ENCODE peak calls at places on chromosomes 13 and 19, in seven cellular contexts. R is spleen; P is cardiac fibroblast; J is CD8-positive, alpha-beta T cell; M is heart right ventricle; K is ovary; U is breast epithelium. G is an unnamed sample.
A peak's percentile ranks its signal among the peaks of the same experiment; 100 is the strongest.

GRCh38 chr13:49679244-49679643 is 12.0 kb downstream of the EBPL start:
- DNase-seq in R (no peak), P (peak; percentile 44), J (no peak), M (no peak), K (no peak), U (no peak), G (peak; percentile 31)

GRCh38 chr19:39671739-39672363 is 16.1 kb downstream of the LGALS16 start:
- DNase-seq in R (no peak), P (peak; percentile 57), J (peak; percentile 46), M (peak; percentile 26), K (no peak), U (no peak), G (peak; percentile 66)

GRCh38 chr19:38229585-38230073 is 5.6 kb upstream of the DPF1 start:
- DNase-seq in R (peak; percentile 81), P (peak; percentile 90), J (peak; percentile 60), M (peak; percentile 52), K (no peak), U (no peak), G (peak; percentile 79)

GRCh38 chr19:57465680-57466381 is 8.9 kb upstream of the VN1R1 start:
- DNase-seq in R (no peak), P (peak; percentile 36), J (no peak), M (no peak), K (no peak), U (no peak), G (peak; percentile 30)

GRCh38 chr19:29658221-29658991 is 6.9 kb upstream of the PLEKHF1 start:
- DNase-seq in R (no peak), P (no peak), J (no peak), M (no peak), K (no peak), U (no peak), G (peak; percentile 82)

GRCh38 chr13:109795021-109795420 is 8.6 kb upstream of the IRS2 start:
- DNase-seq in R (no peak), P (no peak), J (no peak), M (no peak), K (no peak), U (no peak), G (peak; percentile 35)

GRCh38 chr19:23382955-23383354 is 12.3 kb downstream of the ZNF91 start:
- DNase-seq in R (no peak), P (no peak), J (no peak), M (no peak), K (no peak), U (no peak), G (no peak)

GRCh38 chr13:43273362-43273761 is 250.0 kb downstream of the DNAJC15 start:
- DNase-seq in R (no peak), P (no peak), J (no peak), M (no peak), K (no peak), U (no peak), G (peak; percentile 33)

GRCh38 chr19:14333101-14333871 is 48.0 kb upstream of the ADGRE5 start:
- DNase-seq in R (no peak), P (peak; percentile 62), J (no peak), M (peak; percentile 16), K (no peak), U (no peak), G (peak; percentile 18)

GRCh38 chr19:13150187-13150918 is at the start of the genes IER2 and STX10:
- DNase-seq in R (peak; percentile 99), P (peak; percentile 97), J (peak; percentile 92), M (peak; percentile 98), K (peak; percentile 96), U (peak; percentile 97), G (peak; percentile 94)

GRCh38 chr19:18648971-18649310 is 12.1 kb downstream of the KLHL26 start:
- DNase-seq in R (no peak), P (peak; percentile 22), J (no peak), M (no peak), K (peak; percentile 45), U (no peak), G (no peak)

GRCh38 chr13:114078501-114079451 is 53.6 kb downstream of the RASA3 start:
- DNase-seq in R (peak; percentile 75), P (peak; percentile 80), J (peak; percentile 42), M (no peak), K (peak; percentile 30), U (peak; percentile 49), G (peak; percentile 89)

DNA sequence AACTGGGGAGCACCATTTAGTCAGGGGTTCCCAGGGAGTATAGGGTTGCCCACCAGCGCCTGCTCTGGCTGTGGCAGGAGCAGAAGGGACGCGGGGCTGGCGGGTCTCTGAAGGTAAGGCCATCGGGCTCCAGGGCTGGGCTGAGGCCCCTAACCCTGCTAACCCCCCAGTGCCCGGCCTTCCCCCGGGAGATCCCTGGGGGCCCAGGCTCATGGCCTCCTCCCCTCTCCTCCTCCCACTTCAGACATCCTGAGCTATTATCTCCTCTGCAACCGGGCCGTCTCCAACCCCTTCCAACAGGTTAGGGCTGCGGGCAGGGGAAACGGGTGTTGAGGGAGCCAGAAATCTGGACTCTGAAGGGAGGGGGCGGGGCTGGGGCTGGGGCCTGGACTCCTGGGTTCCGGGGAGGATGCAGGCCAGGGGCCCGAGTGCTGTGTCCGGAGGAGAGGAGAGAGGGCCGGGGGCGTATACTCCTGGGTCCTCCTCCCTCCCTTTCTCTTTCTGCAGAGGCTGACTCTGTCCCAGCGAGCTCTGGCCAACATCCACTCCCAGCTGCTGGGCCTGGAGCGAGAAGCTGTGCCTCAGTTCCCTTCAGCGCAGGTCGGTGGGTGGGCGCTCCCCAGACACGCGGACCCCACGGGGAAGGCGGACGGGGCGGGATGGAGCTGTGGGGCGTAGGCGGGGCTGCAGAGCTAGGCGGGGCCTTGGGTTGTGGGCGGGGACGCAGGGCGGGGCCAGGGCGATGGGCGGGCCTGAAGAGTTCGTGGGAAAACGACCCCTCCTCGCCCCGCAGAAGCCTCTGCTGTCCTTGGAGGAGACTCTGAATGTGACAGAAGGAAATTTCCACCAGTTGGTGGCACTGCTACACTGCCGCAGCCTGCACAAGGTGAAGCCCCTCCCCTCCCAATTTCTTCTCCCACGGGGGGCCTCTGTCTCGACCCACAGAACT is 15.3 kb downstream of the TTYH1 start:
- DNase-seq in R (peak; percentile 86), P (peak; percentile 46), J (peak; percentile 52), M (peak; percentile 51), K (peak; percentile 64), U (no peak), G (no peak)
- TF ChIP-seq CTCF in R (peak; percentile 21), P (no peak), J (peak; percentile 13), M (peak; percentile 58), K (no peak), U (no peak), G (no peak)

DNA sequence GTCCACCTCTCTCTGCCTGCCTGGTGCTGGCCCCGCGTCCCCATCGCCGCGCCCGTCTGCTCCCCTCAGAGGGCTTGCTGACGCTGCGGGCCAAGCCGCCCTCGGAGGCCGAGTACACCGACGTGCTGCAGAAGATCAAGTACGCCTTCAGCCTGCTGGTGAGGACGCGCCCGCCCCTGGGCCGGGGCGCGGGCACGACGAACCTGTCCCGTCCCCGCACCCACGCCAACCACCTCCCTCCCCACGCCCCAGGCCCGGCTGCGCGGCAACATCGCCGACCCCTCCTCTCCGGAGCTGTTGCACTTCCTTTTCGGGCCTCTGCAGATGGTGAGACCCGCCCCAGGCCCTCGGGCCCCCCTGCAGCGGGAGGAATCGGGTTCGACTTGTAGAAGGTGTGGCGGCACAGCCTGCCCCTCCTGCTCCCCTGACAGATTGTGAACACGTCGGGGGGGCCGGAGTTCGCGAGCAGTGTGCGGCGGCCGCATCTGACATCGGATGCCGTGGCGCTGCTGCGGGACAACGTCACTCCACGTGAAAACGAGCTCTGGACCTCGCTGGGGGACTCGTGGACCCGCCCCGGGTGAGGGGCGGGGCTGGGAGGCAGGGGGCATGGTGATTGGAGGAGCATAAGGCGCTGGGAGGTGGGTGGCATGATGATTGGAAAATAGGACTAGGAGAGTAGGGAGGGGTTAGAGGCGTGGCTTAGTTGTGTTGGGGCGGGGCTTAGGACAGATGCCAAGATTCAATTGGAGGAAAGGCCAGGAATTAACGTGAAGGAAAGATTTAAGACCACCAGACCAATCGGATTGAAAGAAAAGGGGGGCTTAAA is 6.6 kb downstream of the EPS8L1 start:
- DNase-seq in R (no peak), P (peak; percentile 61), J (peak; percentile 38), M (peak; percentile 47), K (no peak), U (no peak), G (peak; percentile 35)
- H3K4me3 ChIP-seq in R (peak overlapping the region; percentile 63), P (no peak overlapping the region), J (peak overlapping the region; percentile 83), M (peak overlapping the region; percentile 66), K (no peak overlapping the region), U (peak overlapping the region; percentile 59), G (no peak overlapping the region)

GRCh38 chr13:35954207-35954560 is 177.0 kb downstream of the DCLK1 start:
- DNase-seq in R (no peak), P (no peak), J (no peak), M (no peak), K (no peak), U (no peak), G (peak; percentile 37)

GRCh38 chr13:35957996-35958395 is 173.2 kb downstream of the DCLK1 start:
- DNase-seq in R (no peak), P (no peak), J (no peak), M (no peak), K (no peak), U (no peak), G (no peak)

GRCh38 chr13:35956074-35956473 is 175.1 kb downstream of the DCLK1 start:
- DNase-seq in R (no peak), P (no peak), J (no peak), M (no peak), K (no peak), U (no peak), G (no peak)

GRCh38 chr13:35957174-35957867 is 173.9 kb downstream of the DCLK1 start:
- DNase-seq in R (no peak), P (peak; percentile 60), J (no peak), M (no peak), K (no peak), U (no peak), G (peak; percentile 80)

DNA sequence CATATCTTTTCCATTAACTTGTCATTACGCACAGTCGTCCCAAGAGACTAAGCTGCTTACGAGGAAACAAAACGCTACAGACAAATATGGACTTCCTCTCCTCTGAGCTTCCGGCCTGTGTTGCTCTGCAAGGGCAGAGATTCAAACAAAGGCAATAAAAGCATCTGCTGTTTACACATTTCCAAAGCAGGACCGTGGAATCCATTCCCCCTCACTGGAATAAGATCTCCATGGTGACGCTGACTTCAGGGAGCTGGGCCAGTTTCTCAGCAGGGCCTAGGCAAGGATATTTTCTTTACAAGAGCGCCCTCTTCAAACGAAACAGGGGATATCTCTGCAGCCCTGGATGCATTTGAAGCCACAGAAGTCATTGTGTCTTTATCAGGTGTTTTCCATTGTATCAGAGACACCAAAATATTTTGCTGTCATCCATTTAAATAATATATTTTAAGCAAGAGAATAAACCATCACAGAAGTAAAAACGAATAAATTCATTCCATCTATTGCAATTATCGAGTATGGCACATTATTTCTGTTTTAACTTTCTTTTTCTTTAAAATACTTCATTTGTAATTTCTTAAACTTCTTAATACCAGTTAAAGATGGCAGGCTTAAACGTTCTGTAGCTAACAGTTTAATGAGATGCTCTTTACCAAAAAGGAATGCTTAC is 177.5 kb downstream of the DCLK1 start:
- DNase-seq in R (no peak), P (peak; percentile 96), J (no peak), M (peak; percentile 90), K (peak; percentile 84), U (no peak), G (peak; percentile 95)
- TF ChIP-seq CTCF in R (peak; percentile 48), P (peak; percentile 74), J (no peak), M (peak; percentile 86), K (peak; percentile 43), U (no peak), G (peak; percentile 72)

DNA sequence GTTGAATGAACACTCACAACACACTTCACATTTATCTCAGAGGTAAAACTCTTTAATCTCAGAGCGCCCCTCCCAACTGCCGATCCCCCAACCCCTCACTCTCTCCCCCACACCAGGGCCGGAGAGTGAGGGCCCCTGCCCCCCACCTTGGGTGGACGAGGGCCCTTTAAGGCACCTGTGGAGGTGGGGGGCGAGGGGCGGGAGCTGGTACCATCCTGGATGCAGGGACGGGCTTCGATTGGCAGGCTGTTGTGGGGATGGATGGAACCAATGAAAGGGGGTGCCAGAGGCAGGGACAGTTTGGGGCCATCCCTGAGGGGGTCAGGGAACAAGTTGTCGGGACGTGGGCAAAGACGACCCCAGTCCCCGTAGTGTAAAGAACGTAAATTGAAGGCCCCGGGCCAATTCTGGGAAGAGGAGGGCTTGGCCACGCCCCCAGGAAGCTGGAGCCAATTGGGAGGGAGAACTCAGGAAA is 1.7 kb upstream of the PNKP start:
- DNase-seq in R (no peak), P (no peak), J (no peak), M (no peak), K (no peak), U (no peak), G (no peak)
- H3K4me3 ChIP-seq in R (peak overlapping the region; percentile 56), P (peak overlapping the region; percentile 23), J (peak overlapping the region; percentile 85), M (peak overlapping the region; percentile 64), K (peak overlapping the region; percentile 31), U (peak overlapping the region; percentile 66), G (peak overlapping the region; percentile 58)

G was measured in fibroblast of the aortic adventitia.